ENCODE peak calls at places on chromosomes 5 and 9, in six cellular contexts. F is effector memory CD8-positive, alpha-beta T cell; O is D341Med; E is left ventricle myocardium inferior; T is NCI-H226; Z is left lobe of liver. Y is an unnamed sample.
A peak's percentile ranks its signal among the peaks of the same experiment; 100 is the strongest.

GRCh38 chr9:30622551-30622950 is 1761.9 kb upstream of the ACO1 start:
- DNase-seq in F (no peak), O (no peak), E (no peak), T (no peak), Z (no peak), Y (no peak)

GRCh38 chr5:157389103-157389502 is 70.9 kb upstream of the NIPAL4 start:
- DNase-seq in F (no peak), O (no peak), E (no peak), T (no peak), Z (no peak), Y (no peak)

GRCh38 chr5:177096162-177097015 is 9.7 kb downstream of the FGFR4 start:
- DNase-seq in F (no peak), O (no peak), E (no peak), T (no peak), Z (peak; percentile 69), Y (no peak)

GRCh38 chr5:60487885-60488425 is 212.0 kb downstream of the DEPDC1B start:
- DNase-seq in F (no peak), O (peak; percentile 30), E (no peak), T (no peak), Z (no peak), Y (no peak)

GRCh38 chr5:141121563-141121962 is at the start of gene PCDHB4:
- DNase-seq in F (no peak), O (no peak), E (no peak), T (no peak), Z (no peak), Y (no peak)

GRCh38 chr9:107557236-107557990 is 67.8 kb upstream of the KLF4 start:
- DNase-seq in F (no peak), O (no peak), E (no peak), T (peak; percentile 96), Z (no peak), Y (no peak)

GRCh38 chr5:67215592-67216471 is 19.2 kb upstream of the CD180 start:
- DNase-seq in F (peak; percentile 61), O (no peak), E (peak; percentile 92), T (no peak), Z (peak; percentile 90), Y (peak; percentile 68)

GRCh38 chr9:108254236-108254635 is 601.5 kb downstream of the ACTL7B start:
- DNase-seq in F (no peak), O (no peak), E (no peak), T (no peak), Z (no peak), Y (no peak)

GRCh38 chr5:112533315-112533867 is 114.3 kb upstream of the EPB41L4A start:
- DNase-seq in F (no peak), O (no peak), E (no peak), T (peak; percentile 20), Z (no peak), Y (no peak)

GRCh38 chr9:126791406-126792230 is 13.2 kb upstream of the ZBTB43 start:
- DNase-seq in F (no peak), O (no peak), E (no peak), T (peak; percentile 82), Z (peak; percentile 47), Y (no peak)

GRCh38 chr5:142613231-142613630 is 72.7 kb downstream of the FGF1 start:
- DNase-seq in F (no peak), O (no peak), E (no peak), T (peak; percentile 82), Z (no peak), Y (no peak)

GRCh38 chr9:130962418-130963316 is 23.6 kb upstream of the FIBCD1 start:
- DNase-seq in F (no peak), O (no peak), E (no peak), T (peak; percentile 92), Z (no peak), Y (no peak)

GRCh38 chr9:91073811-91074771 is 272.5 kb downstream of the SYK start:
- DNase-seq in F (no peak), O (no peak), E (no peak), T (no peak), Z (no peak), Y (no peak)

GRCh38 chr5:177189416-177189815 is 55.8 kb downstream of the NSD1 start:
- DNase-seq in F (no peak), O (no peak), E (no peak), T (peak; percentile 2), Z (no peak), Y (no peak)

GRCh38 chr9:38346811-38347735 is 45.4 kb upstream of the ALDH1B1 start:
- DNase-seq in F (no peak), O (no peak), E (no peak), T (no peak), Z (peak; percentile 31), Y (no peak)

GRCh38 chr5:39473156-39473779 is 48.5 kb upstream of the DAB2 start:
- DNase-seq in F (no peak), O (no peak), E (no peak), T (peak; percentile 69), Z (no peak), Y (no peak)

GRCh38 chr9:107712390-107712789 is 222.8 kb upstream of the KLF4 start:
- DNase-seq in F (no peak), O (no peak), E (no peak), T (peak; percentile 92), Z (no peak), Y (no peak)

GRCh38 chr9:91896513-91897121 is 53.4 kb downstream of the ROR2 start:
- DNase-seq in F (no peak), O (no peak), E (peak; percentile 27), T (peak; percentile 78), Z (no peak), Y (no peak)

GRCh38 chr9:18485691-18486090 is 11.7 kb downstream of the ADAMTSL1 start:
- DNase-seq in F (no peak), O (no peak), E (no peak), T (no peak), Z (no peak), Y (no peak)

GRCh38 chr5:56358703-56359428 is 125.7 kb upstream of the ANKRD55 start:
- DNase-seq in F (no peak), O (no peak), E (no peak), T (no peak), Z (peak; percentile 75), Y (no peak)

GRCh38 chr5:53219610-53220009 is 110.1 kb upstream of the MOCS2 start:
- DNase-seq in F (no peak), O (no peak), E (no peak), T (no peak), Z (no peak), Y (no peak)

GRCh38 chr5:134625559-134625958 is 7.1 kb downstream of the SAR1B start:
- DNase-seq in F (no peak), O (no peak), E (no peak), T (no peak), Z (no peak), Y (no peak)

GRCh38 chr5:110896901-110897300 is 158.1 kb downstream of the SLC25A46 start:
- DNase-seq in F (no peak), O (no peak), E (no peak), T (no peak), Z (no peak), Y (no peak)

GRCh38 chr9:133639613-133640012 is 3.5 kb downstream of the DBH start:
- DNase-seq in F (no peak), O (no peak), E (no peak), T (no peak), Z (no peak), Y (no peak)

GRCh38 chr9:70093944-70094343 is 50.3 kb downstream of the MAMDC2 start:
- DNase-seq in F (no peak), O (peak; percentile 66), E (no peak), T (no peak), Z (no peak), Y (no peak)

GRCh38 chr9:91949293-91949945 is 609 bp downstream of the ROR2 start:
- DNase-seq in F (peak; percentile 1), O (peak; percentile 62), E (no peak), T (no peak), Z (peak; percentile 45), Y (no peak)

GRCh38 chr9:6646028-6646636 is 603 bp upstream of the GLDC start:
- DNase-seq in F (no peak), O (no peak), E (no peak), T (no peak), Z (no peak), Y (no peak)

GRCh38 chr5:62457071-62457470 is 44.5 kb downstream of the IPO11 start:
- DNase-seq in F (no peak), O (no peak), E (no peak), T (peak; percentile 20), Z (no peak), Y (no peak)

Y was measured in activated gamma-delta T cell treated with Interleukin-2 at 50 U/mL for 16 hours.